ENCODE peak calls at places on chromosomes 1 and 21, in seven cellular contexts. F, N, M, O, Q, W and K are unnamed samples. For H3K4me1, the result is how much of the 10 kb centered on the place peaks cover.

GRCh38 chr1:202589190-202589680 is 121.0 kb downstream of the SYT2 start:
- DNase-seq in M (peak), O (no peak), F (peak), Q (peak), N (peak), W (peak), K (peak)

GRCh38 chr1:76465030-76465429 is 390.5 kb downstream of the ST6GALNAC3 start:
- DNase-seq in Q (no peak), W (no peak), N (no peak), M (no peak), F (no peak), O (no peak), K (peak)

GRCh38 chr1:201751872-201752271 is 77.1 kb upstream of the IPO9 start:
- DNase-seq in W (peak), N (no peak), F (no peak), M (no peak), Q (peak), O (no peak), K (no peak)

GRCh38 chr1:205314986-205315618 is 6.4 kb downstream of the NUAK2 start:
- DNase-seq in N (no peak), O (no peak), M (no peak), F (no peak), Q (no peak), W (no peak), K (no peak)

GRCh38 chr1:58283380-58284338 is 262.9 kb downstream of the OMA1 start:
- DNase-seq in W (no peak), M (no peak), O (no peak), F (no peak), N (no peak), Q (no peak), K (no peak)

GRCh38 chr1:168391759-168392681 is 111.3 kb downstream of the TBX19 start:
- DNase-seq in N (peak), M (peak), F (no peak), W (no peak), Q (no peak), O (no peak), K (no peak)

GRCh38 chr1:47713333-47713953 is 275.6 kb downstream of the FOXD2 start:
- DNase-seq in W (no peak), F (no peak), M (no peak), O (no peak), N (no peak), Q (no peak), K (no peak)

GRCh38 chr1:230754831-230755230 is 7.6 kb downstream of the CAPN9 start:
- DNase-seq in O (no peak), M (peak), N (no peak), F (peak), W (no peak), Q (no peak), K (no peak)

GRCh38 chr1:168452329-168452728 is 91.5 kb downstream of the XCL2 start:
- DNase-seq in Q (no peak), M (no peak), W (peak), N (no peak), O (no peak), F (no peak), K (no peak)

GRCh38 chr1:9826616-9827015 is 2.9 kb upstream of the CLSTN1 start:
- DNase-seq in Q (no peak), F (no peak), O (no peak), M (no peak), N (peak), W (no peak), K (no peak)

GRCh38 chr21:41369915-41370839 is 8.3 kb downstream of the MX2 start:
- DNase-seq in Q (no peak), O (no peak), W (peak), M (peak), F (peak), N (no peak), K (no peak)

GRCh38 chr21:45844181-45844580 is 137.4 kb upstream of the COL6A1 start:
- DNase-seq in F (no peak), Q (no peak), M (no peak), O (no peak), W (no peak), N (no peak), K (no peak)

GRCh38 chr1:31701137-31701736 is 2.6 kb downstream of the COL16A1 start:
- DNase-seq in F (peak), O (no peak), Q (no peak), W (no peak), M (peak), N (peak), K (peak)
- H3K4me1 ChIP-seq in F (under half), O (half or more), Q (under half), W (under half), M (under half), N (under half), K (under half)

DNA sequence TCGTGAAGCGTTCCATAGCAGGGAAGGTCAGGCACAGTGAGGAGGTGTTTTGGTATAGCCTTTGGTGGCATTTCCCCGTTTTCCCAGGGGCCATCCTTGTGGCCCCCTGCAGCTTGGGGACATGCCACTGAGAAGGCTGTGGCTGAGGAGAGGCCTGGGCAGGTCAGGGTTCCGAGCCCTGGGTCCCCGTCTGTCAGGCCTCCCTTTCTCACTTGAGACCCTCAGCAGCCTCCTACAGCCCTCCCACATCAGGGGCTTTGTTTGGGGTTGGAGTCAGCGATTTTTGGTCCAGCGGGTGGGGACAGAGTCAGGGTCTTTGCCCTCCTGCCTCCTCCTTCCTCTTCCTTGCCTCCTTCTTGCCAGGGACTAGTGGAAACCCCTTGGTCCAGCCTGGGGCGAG is 22.2 kb downstream of the LDLRAP1 start:
- DNase-seq in F (no peak), W (no peak), Q (no peak), O (no peak), M (no peak), N (no peak), K (no peak)
- H3K27ac ChIP-seq in F (peak), W (peak), Q (no peak), O (peak), M (peak), N (no peak), K (no peak)

GRCh38 chr1:152048641-152048970 is 11.8 kb upstream of the S100A11 start:
- DNase-seq in N (no peak), M (no peak), W (no peak), Q (no peak), O (no peak), F (no peak), K (no peak)

GRCh38 chr1:152047954-152048640 is 11.3 kb upstream of the S100A11 start:
- DNase-seq in Q (peak), W (peak), N (peak), M (peak), F (peak), O (peak), K (peak)

GRCh38 chr1:152047607-152047953 is 10.8 kb upstream of the S100A11 start:
- DNase-seq in F (no peak), O (no peak), M (peak), Q (no peak), W (no peak), N (peak), K (peak)

GRCh38 chr1:152050886-152051764 is 14.3 kb upstream of the S100A11 start:
- DNase-seq in F (no peak), N (no peak), M (no peak), Q (no peak), O (no peak), W (peak), K (peak)

DNA sequence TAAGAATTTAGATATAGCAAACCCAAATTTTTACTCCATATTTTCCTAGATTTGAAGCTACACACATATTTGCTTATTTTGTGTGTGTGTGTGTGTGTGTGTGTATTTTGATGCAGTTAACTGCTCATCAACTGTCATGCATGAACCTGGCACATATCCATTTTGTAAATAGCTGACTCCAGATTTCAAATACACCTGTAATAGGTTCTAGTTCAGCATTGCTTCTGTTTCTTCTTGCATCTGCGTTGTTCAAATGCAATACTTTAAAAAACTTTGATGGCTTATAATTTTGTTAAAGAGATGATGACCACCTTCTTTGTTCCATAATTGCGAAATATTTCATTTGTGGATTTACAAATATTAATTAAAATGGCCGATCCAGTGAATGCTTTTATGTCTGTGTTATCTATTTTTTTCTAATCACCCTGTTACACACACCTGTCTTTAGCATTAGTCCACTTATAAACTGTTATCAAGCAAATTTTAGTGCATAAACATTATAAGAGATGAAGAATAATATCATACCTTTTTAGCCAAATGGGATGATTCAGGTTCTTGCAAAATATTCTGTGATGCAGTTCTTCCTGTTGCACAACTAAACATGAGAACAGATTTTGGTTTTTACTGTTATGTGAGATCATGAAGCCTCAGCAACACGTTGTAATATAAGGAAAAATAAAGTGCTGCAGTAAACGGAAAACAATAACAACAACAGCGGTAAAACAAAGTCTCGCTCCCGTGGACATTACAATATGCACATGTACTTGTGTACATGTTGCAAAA is 12.7 kb upstream of the S100A11 start:
- DNase-seq in M (no peak), W (no peak), N (no peak), O (no peak), F (no peak), Q (no peak), K (peak)
- TF ChIP-seq CTCF in M (no peak), W (no peak), N (no peak), O (no peak), F (no peak), Q (no peak), K (no peak)

GRCh38 chr1:54273092-54273836 is 73.3 kb downstream of the MRPL37 start:
- DNase-seq in Q (no peak), F (peak), O (no peak), W (peak), N (peak), M (no peak), K (no peak)
- H3K4me1 ChIP-seq in Q (under half), F (half or more), O (half or more), W (under half), N (half or more), M (under half), K (under half)

DNA sequence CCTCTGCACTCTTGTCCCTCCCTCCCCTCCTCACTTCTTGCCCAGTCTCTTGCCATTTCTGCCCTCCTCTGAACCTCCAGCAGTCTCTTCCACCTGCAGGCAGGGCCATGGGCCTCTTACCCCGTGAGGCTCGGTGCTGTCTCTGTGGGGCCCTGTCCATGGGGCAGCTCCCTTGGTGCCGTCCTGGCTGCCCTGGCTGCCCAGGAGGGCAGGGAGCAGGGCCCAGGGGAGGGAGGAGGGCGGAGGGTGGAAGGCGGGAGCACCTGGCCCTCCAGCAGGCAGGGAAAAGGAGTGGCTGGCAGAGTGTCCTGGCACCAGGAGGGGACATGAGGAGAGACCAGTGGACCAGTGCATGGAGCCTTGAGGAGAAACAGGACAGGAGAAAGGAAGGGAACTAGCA is at the start of gene RORC:
- DNase-seq in W (no peak), Q (no peak), M (peak), N (peak), F (peak), O (no peak), K (no peak)
- H3K27ac ChIP-seq in W (no peak), Q (no peak), M (peak), N (peak), F (peak), O (peak), K (no peak)

DNA sequence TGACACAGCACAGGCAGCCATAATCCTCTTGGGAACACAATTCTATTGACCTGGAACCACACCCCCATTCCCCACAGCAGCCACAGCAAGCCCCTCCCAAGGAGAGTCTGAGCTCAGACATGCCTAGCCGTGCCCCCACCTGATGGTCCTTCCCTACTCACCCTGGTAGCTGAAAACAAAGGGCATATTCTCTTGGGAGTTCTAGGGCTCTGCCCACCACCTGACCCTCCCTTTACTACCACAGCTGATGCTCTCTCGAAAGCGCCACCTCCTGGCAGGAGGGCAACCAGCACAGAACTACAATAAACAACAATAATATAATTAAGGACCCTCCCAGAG is 184.8 kb upstream of the COA6 start:
- DNase-seq in M (no peak), Q (no peak), W (peak), F (no peak), N (no peak), O (no peak), K (peak)
- TF ChIP-seq CTCF in M (no peak), Q (no peak), W (peak), F (no peak), N (no peak), O (peak), K (peak)

GRCh38 chr1:7727816-7728477 is 43.1 kb upstream of the VAMP3 start:
- DNase-seq in M (no peak), W (no peak), Q (no peak), N (no peak), F (no peak), O (no peak), K (no peak)
- H3K4me1 ChIP-seq in M (under half), W (under half), Q (under half), N (under half), F (under half), O (under half), K (under half)

GRCh38 chr1:39272027-39272790 is 67.7 kb downstream of the MACF1 start:
- DNase-seq in M (no peak), Q (no peak), W (no peak), F (no peak), O (no peak), N (peak), K (no peak)
- H3K27ac ChIP-seq in M (peak), Q (no peak), W (peak), F (peak), O (peak), N (peak), K (no peak)

GRCh38 chr1:161071886-161072371 is 2.2 kb upstream of the ARHGAP30 start:
- DNase-seq in O (no peak), W (peak), N (peak), F (peak), Q (peak), M (peak), K (no peak)
- TF ChIP-seq CTCF in O (peak), W (peak), N (peak), F (peak), Q (peak), M (peak), K (peak)

GRCh38 chr1:54854376-54855020 is 32.5 kb downstream of the DHCR24 start:
- DNase-seq in M (no peak), N (no peak), F (no peak), W (no peak), Q (no peak), O (no peak), K (no peak)

GRCh38 chr1:54857741-54858665 is 29.0 kb downstream of the DHCR24 start:
- DNase-seq in Q (no peak), W (no peak), M (peak), N (no peak), F (no peak), O (no peak), K (no peak)

GRCh38 chr1:54853793-54854370 is 33.1 kb downstream of the DHCR24 start:
- DNase-seq in Q (no peak), N (no peak), W (no peak), M (no peak), O (no peak), F (no peak), K (no peak)

GRCh38 chr1:54859687-54860391 is 27.2 kb downstream of the DHCR24 start:
- DNase-seq in W (no peak), M (peak), O (no peak), N (no peak), Q (no peak), F (no peak), K (no peak)

DNA sequence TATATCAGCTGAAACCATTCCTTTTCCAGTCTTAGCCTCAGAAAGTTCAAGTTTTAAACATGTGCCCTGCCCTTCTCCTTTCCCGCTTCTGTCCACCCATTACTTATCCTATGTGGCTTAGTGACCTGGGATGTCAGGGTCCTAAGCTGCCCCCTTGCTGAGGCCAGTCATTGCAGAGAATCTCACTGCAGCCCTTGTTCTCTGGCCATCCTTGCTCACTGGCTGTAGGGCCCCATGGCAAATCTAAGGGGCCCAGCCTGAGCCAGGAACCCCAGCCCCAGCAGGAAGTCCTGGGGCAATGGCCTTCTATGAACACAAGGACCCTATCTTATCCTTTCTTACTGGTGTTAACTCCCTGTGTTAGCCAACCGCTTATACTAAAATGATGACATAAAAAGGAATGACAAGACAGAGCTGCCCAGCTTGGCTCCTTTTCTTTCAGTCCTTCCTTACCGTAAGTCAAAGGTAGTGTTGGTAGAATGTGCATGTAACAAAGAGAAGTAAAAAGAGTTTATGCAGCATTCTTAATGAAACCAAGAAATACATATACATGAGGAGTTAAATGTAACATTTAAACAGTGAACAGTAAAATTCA is 29.8 kb downstream of the DHCR24 start:
- DNase-seq in W (no peak), N (no peak), F (no peak), M (no peak), O (no peak), Q (no peak), K (no peak)
- H3K4me1 ChIP-seq in W (under half), N (under half), F (under half), M (under half), O (under half), Q (under half), K (under half)